ENCODE peak calls at places on chromosomes 5 and 9, in nine cellular contexts. F is astrocyte, Y is GM10248, G is choroid plexus epithelial cell, T is RWPE1, I is uterus, M is heart left ventricle, X is AG09309, L is Peyer's patch. A is an unnamed sample.

GRCh38 chr9:116151966-116152381 is 1.6 kb upstream of the PAPPA start:
- DNase-seq in F (peak; percentile 92), Y (no peak), G (peak; percentile 94), T (no peak), I (no peak), M (no peak), X (peak; percentile 82), L (no peak), A (no peak)

GRCh38 chr9:99112750-99113417 is 8.0 kb downstream of the TGFBR1 start:
- DNase-seq in F (no peak), Y (no peak), G (no peak), T (no peak), I (no peak), M (no peak), X (no peak), L (peak; percentile 63), A (no peak)

GRCh38 chr5:95960802-95961616 is 642 bp downstream of the ELL2 start:
- DNase-seq in F (peak; percentile 58), Y (peak; percentile 82), G (peak; percentile 89), T (peak; percentile 79), I (peak; percentile 55), M (peak; percentile 81), X (no peak), L (peak; percentile 69), A (peak; percentile 85)

GRCh38 chr9:126719677-126720435 is 85.0 kb upstream of the ZBTB43 start:
- DNase-seq in F (peak; percentile 66), Y (peak; percentile 76), G (peak; percentile 78), T (peak; percentile 50), I (no peak), M (peak; percentile 75), X (no peak), L (peak; percentile 90), A (peak; percentile 74)

GRCh38 chr5:179866241-179867078 is 7.8 kb upstream of the MRNIP start:
- DNase-seq in F (no peak), Y (no peak), G (peak; percentile 26), T (no peak), I (no peak), M (no peak), X (no peak), L (no peak), A (no peak)

GRCh38 chr5:110903966-110904365 is 165.2 kb downstream of the SLC25A46 start:
- DNase-seq in F (peak; percentile 67), Y (no peak), G (no peak), T (no peak), I (no peak), M (no peak), X (no peak), L (no peak), A (no peak)

GRCh38 chr5:68505917-68506860 is 290.6 kb downstream of the PIK3R1 start:
- DNase-seq in F (peak; percentile 46), Y (no peak), G (peak; percentile 69), T (peak; percentile 67), I (peak; percentile 73), M (no peak), X (peak; percentile 18), L (no peak), A (no peak)

GRCh38 chr5:84647581-84647980 is 262.9 kb upstream of the EDIL3 start:
- DNase-seq in F (no peak), Y (no peak), G (no peak), T (no peak), I (no peak), M (no peak), X (no peak), L (no peak), A (no peak)

GRCh38 chr9:92931606-92932005 is 15.7 kb upstream of the FGD3 start:
- DNase-seq in F (no peak), Y (no peak), G (no peak), T (no peak), I (no peak), M (no peak), X (no peak), L (no peak), A (no peak)

GRCh38 chr9:88236531-88237453 is 98.5 kb upstream of the SPATA31C2 start:
- DNase-seq in F (peak; percentile 74), Y (no peak), G (peak; percentile 60), T (no peak), I (peak; percentile 24), M (no peak), X (no peak), L (no peak), A (no peak)

GRCh38 chr9:136954270-136955083 is 2.4 kb downstream of the LCN12 start:
- DNase-seq in F (no peak), Y (no peak), G (no peak), T (no peak), I (no peak), M (no peak), X (no peak), L (no peak), A (no peak)

GRCh38 chr9:76530458-76531100 is 71.6 kb downstream of the GCNT1 start:
- DNase-seq in F (no peak), Y (no peak), G (peak; percentile 30), T (no peak), I (no peak), M (no peak), X (no peak), L (no peak), A (no peak)

DNA sequence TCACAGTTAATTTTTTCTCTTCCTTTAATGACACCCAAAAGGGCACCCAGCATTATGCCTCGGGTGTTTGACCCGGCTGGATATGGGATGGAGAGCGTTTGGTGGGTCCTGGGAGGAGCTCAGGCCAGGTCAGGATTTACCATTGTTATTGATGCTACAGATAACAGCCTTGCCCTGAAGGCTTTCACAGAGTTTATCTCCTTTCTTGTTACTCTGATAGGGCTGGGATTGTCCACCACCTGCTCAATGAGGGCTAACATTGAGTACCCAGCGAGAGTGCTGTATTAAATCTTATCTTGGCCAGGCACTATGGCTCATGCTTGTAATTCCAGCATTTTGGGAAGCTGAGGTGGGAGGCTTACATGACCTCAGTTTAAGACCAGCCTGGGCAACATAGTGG is 37.2 kb downstream of the GADD45G start:
- DNase-seq in F (no peak), Y (no peak), G (no peak), T (no peak), I (no peak), M (no peak), X (no peak), L (no peak), A (no peak)
- TF ChIP-seq CTCF in F (no peak), Y (no peak), G (no peak), T (no peak), I (no peak), M (no peak), X (no peak), L (no peak), A (no peak)

GRCh38 chr5:64505769-64506566 is at the start of gene RGS7BP:
- DNase-seq in F (peak; percentile 29), Y (no peak), G (peak; percentile 53), T (peak; percentile 13), I (peak; percentile 18), M (peak; percentile 31), X (no peak), L (no peak), A (no peak)

GRCh38 chr5:64509798-64510197 is 4.0 kb downstream of the RGS7BP start:
- DNase-seq in F (no peak), Y (no peak), G (no peak), T (no peak), I (no peak), M (no peak), X (no peak), L (no peak), A (no peak)

GRCh38 chr5:64502181-64502580 is 3.6 kb upstream of the RGS7BP start:
- DNase-seq in F (no peak), Y (no peak), G (peak; percentile 12), T (no peak), I (no peak), M (no peak), X (no peak), L (no peak), A (no peak)

DNA sequence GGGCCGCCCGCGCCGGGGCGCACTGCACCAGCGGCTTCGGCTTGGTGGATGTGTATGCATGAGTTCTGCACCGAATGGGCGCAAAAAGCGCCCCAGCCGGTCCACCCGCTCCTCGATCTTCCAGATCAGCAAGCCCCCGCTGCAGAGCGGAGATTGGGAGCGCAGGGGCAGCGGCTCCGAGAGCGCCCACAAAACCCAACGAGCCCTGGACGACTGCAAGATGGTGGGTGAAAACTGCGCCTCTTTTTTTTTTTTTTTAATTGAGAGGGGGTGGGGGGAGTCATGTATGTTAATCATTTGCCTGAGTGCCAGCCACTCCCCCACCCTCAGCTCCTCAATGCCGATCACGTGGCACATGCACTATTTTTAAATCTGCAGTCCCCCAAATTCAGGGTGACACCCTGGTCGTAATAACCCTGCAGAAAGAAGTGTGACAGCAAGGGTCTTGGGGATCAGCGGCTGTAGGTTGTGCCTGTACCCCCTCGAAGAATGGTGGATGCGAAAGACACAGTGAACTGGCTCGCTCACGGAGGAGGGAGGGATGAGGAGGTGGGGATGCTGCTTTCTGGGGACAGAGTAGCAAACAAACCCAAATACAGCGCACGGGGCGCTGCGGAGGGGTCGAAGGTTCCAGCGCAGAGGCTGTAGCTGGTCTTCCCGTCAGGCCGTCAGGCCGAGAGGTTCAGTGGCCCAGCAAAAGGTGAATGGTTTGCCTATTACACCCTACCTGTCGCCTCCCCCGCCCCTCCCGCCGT is 929 bp downstream of the RGS7BP start:
- DNase-seq in F (no peak), Y (no peak), G (no peak), T (no peak), I (no peak), M (no peak), X (no peak), L (no peak), A (no peak)
- TF ChIP-seq CTCF in F (no peak), Y (no peak), G (no peak), T (no peak), I (no peak), M (no peak), X (no peak), L (no peak), A (no peak)

DNA sequence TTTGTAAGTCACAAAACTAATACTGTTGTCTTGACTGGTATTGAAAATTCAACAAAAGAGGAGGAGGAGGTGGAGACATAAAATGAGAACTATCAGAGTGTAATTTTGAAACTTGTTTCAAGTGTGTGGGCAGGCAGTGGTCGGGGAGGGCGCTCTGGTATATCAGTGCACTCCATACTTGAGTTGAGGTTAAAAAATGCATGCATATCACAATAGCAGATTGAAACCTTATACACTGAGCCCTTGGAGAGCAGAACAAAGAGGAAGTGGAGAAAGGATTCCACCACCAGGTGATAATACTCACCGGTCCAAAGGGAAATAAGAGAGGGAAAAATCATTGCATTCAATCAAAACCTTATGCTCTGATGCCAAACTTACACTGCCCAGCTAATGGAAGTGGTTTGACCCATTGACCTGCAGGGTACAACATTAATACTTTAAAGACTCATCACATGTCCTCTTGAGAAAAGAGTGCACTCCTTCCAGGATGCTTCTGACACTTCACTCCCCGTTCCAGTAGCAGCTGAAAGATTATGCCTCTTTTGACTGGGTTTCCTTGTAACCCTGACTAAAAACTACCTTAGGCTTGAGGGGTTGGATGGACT is 79.5 kb upstream of the FAM169A start:
- DNase-seq in F (no peak), Y (peak; percentile 22), G (no peak), T (no peak), I (no peak), M (no peak), X (no peak), L (no peak), A (no peak)
- TF ChIP-seq CTCF in F (no peak), Y (peak; percentile 21), G (no peak), T (no peak), I (no peak), M (no peak), X (no peak), L (no peak), A (no peak)

DNA sequence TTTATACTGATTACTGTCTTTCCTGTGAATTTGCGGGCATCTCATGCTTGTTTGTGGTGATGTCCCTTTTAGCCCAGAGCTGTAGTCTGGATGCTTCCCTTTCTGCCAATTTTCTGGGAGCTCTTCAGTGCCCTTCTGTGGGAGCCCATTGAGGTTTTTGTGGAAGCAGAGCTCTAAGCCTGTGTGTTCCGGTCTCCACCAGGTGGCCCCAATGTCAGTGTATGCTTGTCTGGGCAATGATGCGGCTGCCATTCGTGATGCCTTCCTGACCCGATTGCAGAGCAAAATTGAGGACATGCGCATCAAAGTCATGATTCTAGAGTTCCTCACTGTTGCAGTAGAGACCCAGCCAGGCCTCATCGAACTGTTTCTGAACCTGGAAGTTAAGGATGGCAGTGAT is 35.1 kb downstream of the SH3GLB2 start:
- DNase-seq in F (no peak), Y (no peak), G (peak; percentile 43), T (no peak), I (no peak), M (no peak), X (no peak), L (no peak), A (no peak)
- TF ChIP-seq CTCF in F (peak; percentile 18), Y (peak; percentile 25), G (peak; percentile 57), T (no peak), I (no peak), M (peak; percentile 15), X (peak; percentile 34), L (no peak), A (no peak)